ENCODE peak calls at places on chromosome 17, in seven cellular contexts. A is sigmoid colon; E is CD8-positive, alpha-beta memory T cell; M is stomach; W is RPMI7951; R is GM18507; S is NCI-H1105. X is an unnamed sample.

GRCh38 chr17:4247981-4248388 is 15.8 kb downstream of the ANKFY1 start:
- DNase-seq in A (no peak), E (no peak), M (peak; percentile 64), W (no peak), R (no peak), S (no peak), X (no peak)

GRCh38 chr17:79737922-79738578 is 7.3 kb downstream of the ENPP7 start:
- DNase-seq in A (no peak), E (no peak), M (no peak), W (no peak), R (no peak), S (no peak), X (no peak)

GRCh38 chr17:80381416-80381923 is 33.5 kb upstream of the ENDOV start:
- DNase-seq in A (peak; percentile 43), E (no peak), M (no peak), W (no peak), R (no peak), S (no peak), X (no peak)

GRCh38 chr17:45197555-45198334 is 23.9 kb upstream of the FMNL1 start:
- DNase-seq in A (peak; percentile 95), E (peak; percentile 86), M (peak; percentile 95), W (peak; percentile 81), R (peak; percentile 77), S (peak; percentile 67), X (peak; percentile 63)

GRCh38 chr17:47324224-47325020 is 667 bp downstream of the EFCAB13 start:
- DNase-seq in A (peak; percentile 81), E (peak; percentile 73), M (peak; percentile 63), W (peak; percentile 65), R (no peak), S (peak; percentile 65), X (no peak)

GRCh38 chr17:81365148-81365600 is 30.1 kb upstream of the BAHCC1 start:
- DNase-seq in A (peak; percentile 90), E (no peak), M (peak; percentile 89), W (no peak), R (no peak), S (no peak), X (no peak)

GRCh38 chr17:8818654-8819330 is 19.6 kb upstream of the MFSD6L start:
- DNase-seq in A (peak; percentile 46), E (no peak), M (no peak), W (no peak), R (no peak), S (no peak), X (no peak)

GRCh38 chr17:32931686-32932085 is 3.7 kb downstream of the TMEM98 start:
- DNase-seq in A (no peak), E (no peak), M (no peak), W (no peak), R (no peak), S (no peak), X (no peak)

GRCh38 chr17:10875984-10876555 is 38.2 kb upstream of the PIRT start:
- DNase-seq in A (no peak), E (peak; percentile 46), M (peak; percentile 63), W (peak; percentile 19), R (peak; percentile 11), S (peak; percentile 40), X (peak; percentile 7)

GRCh38 chr17:65359016-65359415 is 202.4 kb downstream of the AXIN2 start:
- DNase-seq in A (no peak), E (no peak), M (no peak), W (peak; percentile 91), R (no peak), S (no peak), X (no peak)

GRCh38 chr17:80919331-80920284 is 72.0 kb upstream of the CHMP6 start:
- DNase-seq in A (peak; percentile 76), E (no peak), M (peak; percentile 47), W (no peak), R (no peak), S (no peak), X (no peak)